ENCODE peak calls at places on chromosomes 11 and 22, in six cellular contexts. S is activated CD4-positive, CD25-positive, alpha-beta regulatory T cell treated with anti-CD3 and anti-CD28 coated beads, Interleukin-2, amount 50 U/mL, for 16 hours; R is activated B cell treated with CpG ODN at 0.5 μM for 24 hours; H is activated effector memory CD4-positive, alpha-beta T cell treated with Interleukin-2 at 50 U/mL for 16 hours; N is Jurkat, Clone E6-1; L is Peyer's patch. A is an unnamed sample.

GRCh38 chr22:28783786-28784671 is 11.5 kb downstream of the CCDC117 start:
- DNase-seq in S (no peak), R (no peak), H (no peak), N (no peak), L (no peak), A (no peak)

GRCh38 chr22:43399980-43400358 is 11.8 kb upstream of the MPPED1 start:
- DNase-seq in S (no peak), R (no peak), H (no peak), N (no peak), L (no peak), A (no peak)

GRCh38 chr11:8068605-8069221 is 12.3 kb upstream of the TUB start:
- DNase-seq in S (no peak), R (no peak), H (no peak), N (no peak), L (peak; percentile 74), A (no peak)

GRCh38 chr11:36454991-36455611 is 55.0 kb downstream of the TRAF6 start:
- DNase-seq in S (no peak), R (no peak), H (no peak), N (no peak), L (no peak), A (no peak)

GRCh38 chr11:127345819-127346459 is 345.4 kb upstream of the KIRREL3 start:
- DNase-seq in S (no peak), R (no peak), H (no peak), N (peak; percentile 9), L (no peak), A (no peak)

GRCh38 chr22:50302564-50302963 is 4.9 kb downstream of the PLXNB2 start:
- DNase-seq in S (no peak), R (no peak), H (no peak), N (no peak), L (no peak), A (no peak)

GRCh38 chr22:38699784-38700183 is 959 bp downstream of the JOSD1 start:
- DNase-seq in S (no peak), R (no peak), H (no peak), N (no peak), L (no peak), A (no peak)

GRCh38 chr11:63517156-63517555 is 11.3 kb downstream of the LGALS12 start:
- DNase-seq in S (no peak), R (no peak), H (no peak), N (no peak), L (no peak), A (no peak)

GRCh38 chr11:5689551-5689983 is at the start of gene TRIM22:
- DNase-seq in S (peak; percentile 20), R (no peak), H (peak; percentile 40), N (no peak), L (peak; percentile 81), A (peak; percentile 57)

GRCh38 chr11:116117326-116118137 is 613.3 kb upstream of the CADM1 start:
- DNase-seq in S (no peak), R (no peak), H (no peak), N (no peak), L (no peak), A (no peak)

GRCh38 chr22:20963201-20964052 is 3.6 kb upstream of the AIFM3 start:
- DNase-seq in S (no peak), R (no peak), H (no peak), N (no peak), L (no peak), A (no peak)

GRCh38 chr11:114036156-114036811 is 23.2 kb upstream of the ZBTB16 start:
- DNase-seq in S (no peak), R (peak; percentile 37), H (peak; percentile 41), N (no peak), L (peak; percentile 92), A (peak; percentile 57)

GRCh38 chr22:44192098-44192810 is 11.5 kb downstream of the PARVG start:
- DNase-seq in S (no peak), R (no peak), H (peak; percentile 14), N (peak; percentile 38), L (no peak), A (peak; percentile 21)

GRCh38 chr11:79076526-79077115 is 364.2 kb downstream of the TENM4 start:
- DNase-seq in S (no peak), R (no peak), H (no peak), N (peak; percentile 16), L (peak; percentile 65), A (no peak)

GRCh38 chr22:22955866-22956535 is 68.4 kb downstream of the IGLL5 start:
- DNase-seq in S (peak; percentile 47), R (peak; percentile 45), H (peak; percentile 35), N (peak; percentile 61), L (peak; percentile 89), A (peak; percentile 51)

GRCh38 chr11:13073119-13073981 is 64.2 kb downstream of the RASSF10 start:
- DNase-seq in S (no peak), R (no peak), H (no peak), N (no peak), L (no peak), A (no peak)

GRCh38 chr22:20186183-20186870 is 35.5 kb upstream of the CCDC188 start:
- DNase-seq in S (no peak), R (no peak), H (no peak), N (no peak), L (no peak), A (no peak)

GRCh38 chr22:35749808-35750207 is 32.1 kb downstream of the APOL5 start:
- DNase-seq in S (no peak), R (peak; percentile 42), H (no peak), N (no peak), L (no peak), A (no peak)

GRCh38 chr22:24030186-24030702 is 19.1 kb downstream of the CABIN1 start:
- DNase-seq in S (no peak), R (no peak), H (no peak), N (no peak), L (no peak), A (no peak)

GRCh38 chr22:17633217-17633997 is 4.9 kb upstream of the ATP6V1E1 start:
- DNase-seq in S (no peak), R (no peak), H (no peak), N (no peak), L (no peak), A (no peak)

GRCh38 chr22:20531404-20532181 is 24.2 kb downstream of the MED15 start:
- DNase-seq in S (no peak), R (no peak), H (no peak), N (no peak), L (peak; percentile 70), A (no peak)

GRCh38 chr11:26753738-26754504 is 32.1 kb upstream of the SLC5A12 start:
- DNase-seq in S (no peak), R (no peak), H (no peak), N (peak; percentile 36), L (peak; percentile 63), A (no peak)

GRCh38 chr22:42993651-42994275 is 21.2 kb downstream of the PACSIN2 start:
- DNase-seq in S (no peak), R (no peak), H (no peak), N (no peak), L (peak; percentile 43), A (no peak)

GRCh38 chr22:41910599-41911291 is 4.1 kb downstream of the SHISA8 start:
- DNase-seq in S (no peak), R (peak; percentile 57), H (peak; percentile 19), N (no peak), L (no peak), A (no peak)

GRCh38 chr11:7442588-7443215 is 42.6 kb upstream of the OLFML1 start:
- DNase-seq in S (peak; percentile 47), R (peak; percentile 67), H (peak; percentile 55), N (peak; percentile 39), L (peak; percentile 91), A (peak; percentile 71)

GRCh38 chr11:124467376-124468061 is 22.0 kb upstream of the OR8B8 start:
- DNase-seq in S (no peak), R (no peak), H (no peak), N (no peak), L (no peak), A (no peak)

GRCh38 chr11:32448232-32448631 is 12.9 kb upstream of the WT1 start:
- DNase-seq in S (no peak), R (no peak), H (no peak), N (no peak), L (no peak), A (no peak)

GRCh38 chr22:27903805-27904473 is 15.1 kb downstream of the PITPNB start:
- DNase-seq in S (no peak), R (no peak), H (no peak), N (peak; percentile 80), L (no peak), A (no peak)

GRCh38 chr22:25736378-25737011 is 5.5 kb upstream of the MYO18B start:
- DNase-seq in S (no peak), R (no peak), H (peak; percentile 1), N (peak; percentile 100), L (peak; percentile 22), A (no peak)

GRCh38 chr11:1223346-1224108 is 661 bp downstream of the MUC5B start:
- DNase-seq in S (no peak), R (no peak), H (no peak), N (no peak), L (peak; percentile 31), A (peak; percentile 42)

GRCh38 chr11:9600166-9600565 is 26.7 kb downstream of the WEE1 start:
- DNase-seq in S (no peak), R (no peak), H (no peak), N (no peak), L (no peak), A (no peak)